ENCODE peak calls at places on chromosome 1, in seven cellular contexts. One of them, this sample, is unnamed.

GRCh38 chr1:41843378-41843777 is 75.3 kb downstream of the HIVEP3 start:
- DNase-seq in LoVo: no peak
- DNase-seq in activated CD4-positive, alpha-beta T cell treated with anti-CD3 and anti-CD28 coated beads, Interleukin-2, amount 10 ng/mL, durations not matched to agents 7 days and 5 days: no peak
- DNase-seq in C1 segment of cervical spinal cord: no peak
- DNase-seq in HFFc6: peak; percentile 49
- DNase-seq in astrocyte of the spinal cord: peak; percentile 82
- DNase-seq in aorta: no peak
- DNase-seq in this sample: no peak

GRCh38 chr1:17342014-17342441 is 30.0 kb upstream of the PADI6 start:
- DNase-seq in activated CD4-positive, alpha-beta T cell treated with anti-CD3 and anti-CD28 coated beads, Interleukin-2, amount 10 ng/mL, durations not matched to agents 7 days and 5 days: no peak
- DNase-seq in C1 segment of cervical spinal cord: no peak
- DNase-seq in HFFc6: no peak
- DNase-seq in astrocyte of the spinal cord: no peak
- DNase-seq in aorta: peak; percentile 43
- DNase-seq in LoVo: no peak
- DNase-seq in this sample: no peak

GRCh38 chr1:68197891-68198290 is 34.4 kb downstream of the WLS start:
- DNase-seq in HFFc6: no peak
- DNase-seq in C1 segment of cervical spinal cord: no peak
- DNase-seq in aorta: no peak
- DNase-seq in astrocyte of the spinal cord: no peak
- DNase-seq in activated CD4-positive, alpha-beta T cell treated with anti-CD3 and anti-CD28 coated beads, Interleukin-2, amount 10 ng/mL, durations not matched to agents 7 days and 5 days: no peak
- DNase-seq in LoVo: peak; percentile 85
- DNase-seq in this sample: no peak

GRCh38 chr1:41354956-41355355 is 6.3 kb upstream of the FOXO6 start:
- DNase-seq in activated CD4-positive, alpha-beta T cell treated with anti-CD3 and anti-CD28 coated beads, Interleukin-2, amount 10 ng/mL, durations not matched to agents 7 days and 5 days: no peak
- DNase-seq in astrocyte of the spinal cord: no peak
- DNase-seq in aorta: peak; percentile 40
- DNase-seq in C1 segment of cervical spinal cord: no peak
- DNase-seq in HFFc6: no peak
- DNase-seq in LoVo: no peak
- DNase-seq in this sample: no peak

GRCh38 chr1:210483821-210484220 is 155.1 kb downstream of the HHAT start:
- DNase-seq in C1 segment of cervical spinal cord: no peak
- DNase-seq in HFFc6: no peak
- DNase-seq in astrocyte of the spinal cord: no peak
- DNase-seq in aorta: no peak
- DNase-seq in activated CD4-positive, alpha-beta T cell treated with anti-CD3 and anti-CD28 coated beads, Interleukin-2, amount 10 ng/mL, durations not matched to agents 7 days and 5 days: no peak
- DNase-seq in LoVo: no peak
- DNase-seq in this sample: no peak

GRCh38 chr1:201904579-201904978 is 15.9 kb downstream of the SHISA4 start:
- DNase-seq in activated CD4-positive, alpha-beta T cell treated with anti-CD3 and anti-CD28 coated beads, Interleukin-2, amount 10 ng/mL, durations not matched to agents 7 days and 5 days: no peak
- DNase-seq in astrocyte of the spinal cord: peak; percentile 84
- DNase-seq in C1 segment of cervical spinal cord: no peak
- DNase-seq in HFFc6: peak; percentile 67
- DNase-seq in aorta: peak; percentile 84
- DNase-seq in LoVo: no peak
- DNase-seq in this sample: no peak

GRCh38 chr1:912740-913301 is 10.9 kb upstream of the SAMD11 start:
- DNase-seq in activated CD4-positive, alpha-beta T cell treated with anti-CD3 and anti-CD28 coated beads, Interleukin-2, amount 10 ng/mL, durations not matched to agents 7 days and 5 days: no peak
- DNase-seq in astrocyte of the spinal cord: no peak
- DNase-seq in C1 segment of cervical spinal cord: no peak
- DNase-seq in aorta: peak; percentile 71
- DNase-seq in HFFc6: no peak
- DNase-seq in LoVo: no peak
- DNase-seq in this sample: no peak

GRCh38 chr1:230112782-230113181 is 45.7 kb downstream of the GALNT2 start:
- DNase-seq in aorta: no peak
- DNase-seq in C1 segment of cervical spinal cord: no peak
- DNase-seq in activated CD4-positive, alpha-beta T cell treated with anti-CD3 and anti-CD28 coated beads, Interleukin-2, amount 10 ng/mL, durations not matched to agents 7 days and 5 days: no peak
- DNase-seq in HFFc6: no peak
- DNase-seq in astrocyte of the spinal cord: no peak
- DNase-seq in LoVo: no peak
- DNase-seq in this sample: no peak

GRCh38 chr1:181204530-181204929 is 116.0 kb downstream of the IER5 start:
- DNase-seq in LoVo: no peak
- DNase-seq in aorta: no peak
- DNase-seq in activated CD4-positive, alpha-beta T cell treated with anti-CD3 and anti-CD28 coated beads, Interleukin-2, amount 10 ng/mL, durations not matched to agents 7 days and 5 days: no peak
- DNase-seq in C1 segment of cervical spinal cord: no peak
- DNase-seq in HFFc6: no peak
- DNase-seq in astrocyte of the spinal cord: no peak
- DNase-seq in this sample: no peak

GRCh38 chr1:202805886-202806511 is 2.2 kb downstream of the KDM5B start:
- DNase-seq in aorta: no peak
- DNase-seq in C1 segment of cervical spinal cord: no peak
- DNase-seq in astrocyte of the spinal cord: peak; percentile 37
- DNase-seq in HFFc6: no peak
- DNase-seq in LoVo: no peak
- DNase-seq in activated CD4-positive, alpha-beta T cell treated with anti-CD3 and anti-CD28 coated beads, Interleukin-2, amount 10 ng/mL, durations not matched to agents 7 days and 5 days: no peak
- DNase-seq in this sample: no peak

This sample was measured in activated effector memory CD4-positive, alpha-beta T cell treated with Interleukin-2 at 50 U/mL for 16 hours.